ENCODE peak calls at places on chromosome 12, in six cellular contexts. K, A, D, B, O and C are unnamed samples.

GRCh38 chr12:115943630-115944391 is 333.7 kb downstream of the MED13L start:
- DNase-seq in K (no peak), A (peak; percentile 58), D (no peak), B (no peak), O (no peak), C (no peak)

GRCh38 chr12:56886319-56886718 is 47.9 kb downstream of the SDR9C7 start:
- DNase-seq in K (no peak), A (no peak), D (no peak), B (no peak), O (no peak), C (no peak)

GRCh38 chr12:58918475-58918874 is 1.8 kb downstream of the LRIG3 start:
- DNase-seq in K (peak; percentile 17), A (no peak), D (no peak), B (no peak), O (peak; percentile 20), C (no peak)

GRCh38 chr12:119803391-119803791 is 73.7 kb downstream of the CIT start:
- DNase-seq in K (no peak), A (no peak), D (no peak), B (peak; percentile 30), O (no peak), C (peak; percentile 38)

GRCh38 chr12:6465467-6466183 is 4.9 kb downstream of the VAMP1 start:
- DNase-seq in K (peak; percentile 83), A (no peak), D (peak; percentile 58), B (peak; percentile 57), O (peak; percentile 58), C (peak; percentile 65)

GRCh38 chr12:57613427-57614109 is 2.3 kb downstream of the ARHGEF25 start:
- DNase-seq in K (no peak), A (no peak), D (no peak), B (no peak), O (no peak), C (no peak)

GRCh38 chr12:62865090-62865489 is 69.9 kb downstream of the PPM1H start:
- DNase-seq in K (no peak), A (no peak), D (no peak), B (no peak), O (no peak), C (no peak)

GRCh38 chr12:49789992-49790391 is 38.2 kb downstream of the NCKAP5L start:
- DNase-seq in K (no peak), A (no peak), D (no peak), B (no peak), O (no peak), C (no peak)

GRCh38 chr12:62933871-62934798 is 815 bp downstream of the PPM1H start:
- DNase-seq in K (peak; percentile 20), A (peak; percentile 70), D (no peak), B (peak; percentile 25), O (peak; percentile 42), C (peak; percentile 29)

GRCh38 chr12:17132336-17132735 is 526.4 kb upstream of the LMO3 start:
- DNase-seq in K (no peak), A (no peak), D (no peak), B (no peak), O (no peak), C (no peak)